ENCODE peak calls at places on chromosomes 16 and 17, in four cellular contexts. One of them, this sample, is unnamed.
A peak's percentile ranks its signal among the peaks of the same experiment; 100 is the strongest.

GRCh38 chr16:49795513-49795912 is 60.4 kb downstream of the ZNF423 start:
- DNase-seq in posterior vena cava: no peak
- DNase-seq in nephron progenitor cell: no peak
- DNase-seq in anterior cingulate cortex: no peak
- DNase-seq in this sample: no peak

GRCh38 chr17:58328195-58329034 is at the start of gene TSPOAP1:
- DNase-seq in posterior vena cava: peak; percentile 83
- DNase-seq in nephron progenitor cell: peak; percentile 77
- DNase-seq in anterior cingulate cortex: peak; percentile 66
- DNase-seq in this sample: peak; percentile 92

GRCh38 chr16:88453621-88454314 is 688 bp downstream of the ZFPM1 start:
- DNase-seq in posterior vena cava: no peak
- DNase-seq in nephron progenitor cell: peak; percentile 60
- DNase-seq in anterior cingulate cortex: no peak
- DNase-seq in this sample: peak; percentile 42

GRCh38 chr17:36755586-36755985 is 154.2 kb downstream of the MRM1 start:
- DNase-seq in posterior vena cava: peak; percentile 31
- DNase-seq in nephron progenitor cell: no peak
- DNase-seq in anterior cingulate cortex: no peak
- DNase-seq in this sample: peak; percentile 13

GRCh38 chr17:75069783-75070182 is 18.0 kb upstream of the SLC16A5 start:
- DNase-seq in posterior vena cava: no peak
- DNase-seq in nephron progenitor cell: no peak
- DNase-seq in anterior cingulate cortex: no peak
- DNase-seq in this sample: no peak

GRCh38 chr17:77581480-77581879 is 377.0 kb upstream of the TNRC6C start:
- DNase-seq in posterior vena cava: peak; percentile 5
- DNase-seq in nephron progenitor cell: no peak
- DNase-seq in anterior cingulate cortex: no peak
- DNase-seq in this sample: no peak

GRCh38 chr16:12511708-12512107 is 292.0 kb downstream of the CPPED1 start:
- DNase-seq in posterior vena cava: peak; percentile 42
- DNase-seq in nephron progenitor cell: no peak
- DNase-seq in anterior cingulate cortex: no peak
- DNase-seq in this sample: no peak

GRCh38 chr17:51203838-51204237 is 37.6 kb downstream of the NME2 start:
- DNase-seq in posterior vena cava: no peak
- DNase-seq in nephron progenitor cell: no peak
- DNase-seq in anterior cingulate cortex: no peak
- DNase-seq in this sample: no peak

GRCh38 chr17:65514082-65514481 is 47.4 kb downstream of the AXIN2 start:
- DNase-seq in posterior vena cava: peak; percentile 80
- DNase-seq in nephron progenitor cell: no peak
- DNase-seq in anterior cingulate cortex: no peak
- DNase-seq in this sample: no peak

GRCh38 chr16:69495821-69496220 is 69.9 kb upstream of the NFAT5 start:
- DNase-seq in posterior vena cava: no peak
- DNase-seq in nephron progenitor cell: no peak
- DNase-seq in anterior cingulate cortex: no peak
- DNase-seq in this sample: no peak

GRCh38 chr17:68595496-68595895 is 5.7 kb downstream of the FAM20A start:
- DNase-seq in posterior vena cava: no peak
- DNase-seq in nephron progenitor cell: no peak
- DNase-seq in anterior cingulate cortex: no peak
- DNase-seq in this sample: no peak

GRCh38 chr17:58265902-58266875 is 14.5 kb downstream of the MPO start:
- DNase-seq in posterior vena cava: no peak
- DNase-seq in nephron progenitor cell: no peak
- DNase-seq in anterior cingulate cortex: no peak
- DNase-seq in this sample: no peak

GRCh38 chr16:10791048-10791447 is 27.5 kb downstream of the TVP23A start:
- DNase-seq in posterior vena cava: no peak
- DNase-seq in nephron progenitor cell: no peak
- DNase-seq in anterior cingulate cortex: no peak
- DNase-seq in this sample: no peak

GRCh38 chr17:37148171-37148570 is 199.4 kb downstream of the AATF start:
- DNase-seq in posterior vena cava: no peak
- DNase-seq in nephron progenitor cell: no peak
- DNase-seq in anterior cingulate cortex: no peak
- DNase-seq in this sample: no peak

GRCh38 chr17:39801055-39801454 is 63.1 kb downstream of the IKZF3 start:
- DNase-seq in posterior vena cava: no peak
- DNase-seq in nephron progenitor cell: no peak
- DNase-seq in anterior cingulate cortex: no peak
- DNase-seq in this sample: no peak

This sample was measured in stimulated activated naive CD8-positive, alpha-beta T cell treated with anti-CD3 and anti-CD28 coated beads, Interleukin-15, amount 100 ng/mL, for 72 hours.